ENCODE peak calls at places on chromosomes 1 and 21, in four cellular contexts. One of them, this sample, is unnamed.

GRCh38 chr1:59110287-59110686 is 186.6 kb upstream of the FGGY start:
- DNase-seq in H1: no peak
- DNase-seq in HepG2: no peak
- DNase-seq in GM12878: no peak
- DNase-seq in this sample: no peak

GRCh38 chr21:38973552-38973951 is 167.8 kb downstream of the ETS2 start:
- DNase-seq in HepG2: no peak
- DNase-seq in H1: no peak
- DNase-seq in GM12878: no peak
- DNase-seq in this sample: no peak

GRCh38 chr1:199113265-199113869 is 474.5 kb downstream of the PTPRC start:
- DNase-seq in HepG2: peak
- DNase-seq in H1: peak
- DNase-seq in GM12878: peak
- DNase-seq in this sample: peak

GRCh38 chr1:181083842-181084605 is 4.5 kb upstream of the IER5 start:
- DNase-seq in HepG2: peak
- DNase-seq in GM12878: no peak
- DNase-seq in H1: no peak
- DNase-seq in this sample: peak

GRCh38 chr21:37071561-37072238 is 1.2 kb downstream of the PIGP start:
- DNase-seq in GM12878: no peak
- DNase-seq in HepG2: no peak
- DNase-seq in H1: no peak
- DNase-seq in this sample: peak

GRCh38 chr1:37035828-37036666 is 1.7 kb upstream of the GRIK3 start:
- DNase-seq in GM12878: no peak
- DNase-seq in HepG2: no peak
- DNase-seq in H1: peak
- DNase-seq in this sample: peak

GRCh38 chr1:214830956-214831355 is 228.0 kb downstream of the CENPF start:
- DNase-seq in GM12878: no peak
- DNase-seq in H1: no peak
- DNase-seq in HepG2: no peak
- DNase-seq in this sample: no peak

GRCh38 chr1:65650682-65651081 is 142.0 kb upstream of the PDE4B start:
- DNase-seq in GM12878: no peak
- DNase-seq in HepG2: no peak
- DNase-seq in H1: no peak
- DNase-seq in this sample: no peak

GRCh38 chr1:211928993-211929637 is 98.6 kb upstream of the LPGAT1 start:
- DNase-seq in GM12878: no peak
- DNase-seq in H1: no peak
- DNase-seq in HepG2: peak
- DNase-seq in this sample: peak

GRCh38 chr21:38039369-38039768 is 123.1 kb upstream of the KCNJ6 start:
- DNase-seq in H1: no peak
- DNase-seq in HepG2: no peak
- DNase-seq in GM12878: no peak
- DNase-seq in this sample: peak

GRCh38 chr1:1462318-1462966 is 9.1 kb upstream of the ATAD3B start:
- DNase-seq in HepG2: peak
- DNase-seq in GM12878: peak
- DNase-seq in H1: no peak
- DNase-seq in this sample: peak

GRCh38 chr1:230459463-230459862 is 33.3 kb upstream of the PGBD5 start:
- DNase-seq in GM12878: no peak
- DNase-seq in HepG2: no peak
- DNase-seq in H1: no peak
- DNase-seq in this sample: no peak

GRCh38 chr1:232186936-232187335 is 443.0 kb downstream of the SIPA1L2 start:
- DNase-seq in HepG2: no peak
- DNase-seq in H1: no peak
- DNase-seq in GM12878: no peak
- DNase-seq in this sample: no peak

GRCh38 chr21:44919111-44919912 is 1.4 kb downstream of the ITGB2 start:
- DNase-seq in H1: no peak
- DNase-seq in GM12878: no peak
- DNase-seq in HepG2: no peak
- DNase-seq in this sample: no peak

GRCh38 chr1:89990976-89991831 is 3.7 kb upstream of the ZNF326 start:
- DNase-seq in HepG2: no peak
- DNase-seq in H1: no peak
- DNase-seq in GM12878: no peak
- DNase-seq in this sample: no peak

GRCh38 chr1:177170756-177171535 is at the start of gene BRINP2:
- DNase-seq in HepG2: no peak
- DNase-seq in GM12878: no peak
- DNase-seq in H1: peak
- DNase-seq in this sample: no peak

GRCh38 chr1:39110882-39111281 is 84.7 kb downstream of the NDUFS5 start:
- DNase-seq in HepG2: no peak
- DNase-seq in GM12878: no peak
- DNase-seq in H1: no peak
- DNase-seq in this sample: no peak
- TF ChIP-seq ATF3 in HepG2: no peak
- TF ChIP-seq ATF3 in GM12878: no peak
- TF ChIP-seq ATF3 in H1: no peak
- TF ChIP-seq ATF3 in this sample: no peak

GRCh38 chr1:186858923-186859322 is 30.2 kb downstream of the PLA2G4A start:
- DNase-seq in HepG2: no peak
- DNase-seq in GM12878: no peak
- DNase-seq in H1: no peak
- DNase-seq in this sample: no peak

GRCh38 chr1:186849824-186850223 is 21.1 kb downstream of the PLA2G4A start:
- DNase-seq in HepG2: no peak
- DNase-seq in GM12878: no peak
- DNase-seq in H1: no peak
- DNase-seq in this sample: no peak

GRCh38 chr1:186849271-186849671 is 20.5 kb downstream of the PLA2G4A start:
- DNase-seq in GM12878: peak
- DNase-seq in H1: no peak
- DNase-seq in HepG2: peak
- DNase-seq in this sample: no peak

GRCh38 chr1:186848509-186849130 is 19.9 kb downstream of the PLA2G4A start:
- DNase-seq in HepG2: peak
- DNase-seq in H1: no peak
- DNase-seq in GM12878: no peak
- DNase-seq in this sample: no peak

DNA sequence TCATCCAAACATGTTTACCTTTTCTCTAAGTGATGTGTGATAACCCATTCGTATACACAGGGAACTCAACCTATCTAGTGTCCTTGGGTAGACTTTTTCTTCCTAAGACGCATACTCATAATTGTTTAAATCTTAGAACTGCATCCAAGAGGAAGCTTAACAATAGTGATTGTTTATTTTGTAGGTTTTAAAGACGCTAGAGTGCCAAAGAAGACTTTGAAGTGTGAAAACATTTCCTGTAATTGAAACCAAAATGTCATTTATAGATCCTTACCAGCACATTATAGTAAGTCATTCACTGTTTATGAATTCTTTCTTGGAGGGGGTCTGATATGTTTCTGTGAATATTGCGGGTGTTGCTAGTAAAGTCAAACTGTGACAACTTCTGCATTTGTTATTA is 25.4 kb downstream of the PLA2G4A start:
- DNase-seq in HepG2: no peak
- DNase-seq in GM12878: no peak
- DNase-seq in H1: no peak
- DNase-seq in this sample: no peak
- TF ChIP-seq CHD2 in HepG2: no peak
- TF ChIP-seq CHD2 in GM12878: no peak
- TF ChIP-seq CHD2 in H1: no peak
- TF ChIP-seq CHD2 in this sample: no peak

GRCh38 chr1:62462370-62462769 is 25.5 kb downstream of the USP1 start:
- DNase-seq in HepG2: no peak
- DNase-seq in GM12878: no peak
- DNase-seq in H1: no peak
- DNase-seq in this sample: no peak

GRCh38 chr1:62466982-62467532 is 30.2 kb downstream of the USP1 start:
- DNase-seq in HepG2: no peak
- DNase-seq in H1: no peak
- DNase-seq in GM12878: no peak
- DNase-seq in this sample: no peak
- TF ChIP-seq ATF3 in HepG2: no peak
- TF ChIP-seq ATF3 in H1: no peak
- TF ChIP-seq ATF3 in GM12878: no peak
- TF ChIP-seq ATF3 in this sample: no peak

GRCh38 chr1:201171063-201172036 is 17.1 kb upstream of the TMEM9 start:
- DNase-seq in GM12878: no peak
- DNase-seq in HepG2: peak
- DNase-seq in H1: no peak
- DNase-seq in this sample: peak

GRCh38 chr1:201172999-201173610 is 17.5 kb upstream of the IGFN1 start:
- DNase-seq in H1: no peak
- DNase-seq in HepG2: no peak
- DNase-seq in GM12878: no peak
- DNase-seq in this sample: no peak

GRCh38 chr1:201170533-201171062 is 16.3 kb upstream of the TMEM9 start:
- DNase-seq in H1: peak
- DNase-seq in HepG2: peak
- DNase-seq in GM12878: peak
- DNase-seq in this sample: peak

GRCh38 chr1:201173736-201174135 is 16.9 kb upstream of the IGFN1 start:
- DNase-seq in GM12878: no peak
- DNase-seq in HepG2: no peak
- DNase-seq in H1: no peak
- DNase-seq in this sample: no peak

GRCh38 chr1:201172336-201172735 is 18.1 kb upstream of the TMEM9 start:
- DNase-seq in H1: no peak
- DNase-seq in HepG2: no peak
- DNase-seq in GM12878: no peak
- DNase-seq in this sample: no peak
- TF ChIP-seq CHD2 in H1: no peak
- TF ChIP-seq CHD2 in HepG2: no peak
- TF ChIP-seq CHD2 in GM12878: no peak
- TF ChIP-seq CHD2 in this sample: no peak